ENCODE peak calls at places on chromosomes 4 and X, in nine cellular contexts. One of them, this sample, is unnamed.
A peak's percentile ranks its signal among the peaks of the same experiment; 100 is the strongest.

GRCh38 chr4:30943356-30943755 is 223.2 kb downstream of the PCDH7 start:
- DNase-seq in astrocyte of the spinal cord: peak; percentile 10
- DNase-seq in activated B cell treated with CpG ODN at 0.5 μM for 24 hours: no peak
- DNase-seq in GM12865: no peak
- DNase-seq in Caco-2: no peak
- DNase-seq in AG09309: no peak
- DNase-seq in cardiac fibroblast: peak; percentile 7
- DNase-seq in GM20000: no peak
- DNase-seq in CD8-positive, alpha-beta T cell: no peak
- DNase-seq in this sample: no peak

GRCh38 chr4:5752803-5753184 is 41.8 kb downstream of the EVC start:
- DNase-seq in astrocyte of the spinal cord: no peak
- DNase-seq in activated B cell treated with CpG ODN at 0.5 μM for 24 hours: no peak
- DNase-seq in GM12865: no peak
- DNase-seq in Caco-2: no peak
- DNase-seq in AG09309: no peak
- DNase-seq in cardiac fibroblast: no peak
- DNase-seq in GM20000: no peak
- DNase-seq in CD8-positive, alpha-beta T cell: no peak
- DNase-seq in this sample: no peak

GRCh38 chrX:153669174-153669890 is 4.3 kb downstream of the PNCK start:
- DNase-seq in astrocyte of the spinal cord: no peak
- DNase-seq in activated B cell treated with CpG ODN at 0.5 μM for 24 hours: peak; percentile 50
- DNase-seq in GM12865: peak; percentile 30
- DNase-seq in Caco-2: no peak
- DNase-seq in AG09309: no peak
- DNase-seq in cardiac fibroblast: peak; percentile 23
- DNase-seq in GM20000: peak; percentile 76
- DNase-seq in CD8-positive, alpha-beta T cell: no peak
- DNase-seq in this sample: peak; percentile 76

GRCh38 chr4:75598390-75598789 is 31.9 kb downstream of the CDKL2 start:
- DNase-seq in astrocyte of the spinal cord: peak; percentile 55
- DNase-seq in activated B cell treated with CpG ODN at 0.5 μM for 24 hours: no peak
- DNase-seq in GM12865: peak; percentile 41
- DNase-seq in Caco-2: no peak
- DNase-seq in AG09309: peak; percentile 31
- DNase-seq in cardiac fibroblast: peak; percentile 44
- DNase-seq in GM20000: peak; percentile 15
- DNase-seq in CD8-positive, alpha-beta T cell: no peak
- DNase-seq in this sample: peak; percentile 27

GRCh38 chrX:39897741-39898097 is 200.0 kb downstream of the BCOR start:
- DNase-seq in astrocyte of the spinal cord: no peak
- DNase-seq in activated B cell treated with CpG ODN at 0.5 μM for 24 hours: no peak
- DNase-seq in GM12865: no peak
- DNase-seq in Caco-2: no peak
- DNase-seq in AG09309: no peak
- DNase-seq in cardiac fibroblast: no peak
- DNase-seq in GM20000: no peak
- DNase-seq in CD8-positive, alpha-beta T cell: no peak
- DNase-seq in this sample: no peak

GRCh38 chr4:152187693-152188092 is 348.2 kb downstream of the FBXW7 start:
- DNase-seq in astrocyte of the spinal cord: peak; percentile 15
- DNase-seq in activated B cell treated with CpG ODN at 0.5 μM for 24 hours: no peak
- DNase-seq in GM12865: no peak
- DNase-seq in Caco-2: no peak
- DNase-seq in AG09309: peak; percentile 35
- DNase-seq in cardiac fibroblast: no peak
- DNase-seq in GM20000: no peak
- DNase-seq in CD8-positive, alpha-beta T cell: no peak
- DNase-seq in this sample: no peak

GRCh38 chrX:48966796-48967579 is 4.7 kb downstream of the KCND1 start:
- DNase-seq in astrocyte of the spinal cord: peak; percentile 38
- DNase-seq in activated B cell treated with CpG ODN at 0.5 μM for 24 hours: no peak
- DNase-seq in GM12865: no peak
- DNase-seq in Caco-2: no peak
- DNase-seq in AG09309: no peak
- DNase-seq in cardiac fibroblast: peak; percentile 26
- DNase-seq in GM20000: no peak
- DNase-seq in CD8-positive, alpha-beta T cell: no peak
- DNase-seq in this sample: no peak

GRCh38 chr4:129043523-129043922 is 49.8 kb downstream of the SCLT1 start:
- DNase-seq in astrocyte of the spinal cord: peak; percentile 29
- DNase-seq in activated B cell treated with CpG ODN at 0.5 μM for 24 hours: no peak
- DNase-seq in GM12865: no peak
- DNase-seq in Caco-2: peak; percentile 8
- DNase-seq in AG09309: peak; percentile 7
- DNase-seq in cardiac fibroblast: peak; percentile 61
- DNase-seq in GM20000: no peak
- DNase-seq in CD8-positive, alpha-beta T cell: no peak
- DNase-seq in this sample: no peak

GRCh38 chr4:1655081-1655480 is 29.0 kb downstream of the FAM53A start:
- DNase-seq in astrocyte of the spinal cord: no peak
- DNase-seq in activated B cell treated with CpG ODN at 0.5 μM for 24 hours: no peak
- DNase-seq in GM12865: no peak
- DNase-seq in Caco-2: no peak
- DNase-seq in AG09309: no peak
- DNase-seq in cardiac fibroblast: no peak
- DNase-seq in GM20000: no peak
- DNase-seq in CD8-positive, alpha-beta T cell: no peak
- DNase-seq in this sample: no peak

GRCh38 chrX:21004835-21005234 is 369.4 kb upstream of the CNKSR2 start:
- DNase-seq in astrocyte of the spinal cord: no peak
- DNase-seq in activated B cell treated with CpG ODN at 0.5 μM for 24 hours: no peak
- DNase-seq in GM12865: no peak
- DNase-seq in Caco-2: no peak
- DNase-seq in AG09309: no peak
- DNase-seq in cardiac fibroblast: no peak
- DNase-seq in GM20000: no peak
- DNase-seq in CD8-positive, alpha-beta T cell: no peak
- DNase-seq in this sample: no peak

GRCh38 chr4:172772781-172773180 is 395.8 kb upstream of the GALNT7 start:
- DNase-seq in astrocyte of the spinal cord: no peak
- DNase-seq in activated B cell treated with CpG ODN at 0.5 μM for 24 hours: no peak
- DNase-seq in GM12865: no peak
- DNase-seq in Caco-2: no peak
- DNase-seq in AG09309: no peak
- DNase-seq in cardiac fibroblast: no peak
- DNase-seq in GM20000: no peak
- DNase-seq in CD8-positive, alpha-beta T cell: no peak
- DNase-seq in this sample: no peak

GRCh38 chr4:137032242-137032641 is 500.1 kb downstream of the PCDH18 start:
- DNase-seq in astrocyte of the spinal cord: no peak
- DNase-seq in activated B cell treated with CpG ODN at 0.5 μM for 24 hours: no peak
- DNase-seq in GM12865: no peak
- DNase-seq in Caco-2: no peak
- DNase-seq in AG09309: no peak
- DNase-seq in cardiac fibroblast: peak; percentile 16
- DNase-seq in GM20000: no peak
- DNase-seq in CD8-positive, alpha-beta T cell: no peak
- DNase-seq in this sample: no peak

GRCh38 chr4:80307774-80308465 is 27.6 kb upstream of the CFAP299 start:
- DNase-seq in astrocyte of the spinal cord: peak; percentile 59
- DNase-seq in activated B cell treated with CpG ODN at 0.5 μM for 24 hours: no peak
- DNase-seq in GM12865: no peak
- DNase-seq in Caco-2: no peak
- DNase-seq in AG09309: peak; percentile 28
- DNase-seq in cardiac fibroblast: peak; percentile 52
- DNase-seq in GM20000: no peak
- DNase-seq in CD8-positive, alpha-beta T cell: no peak
- DNase-seq in this sample: no peak

GRCh38 chrX:133544778-133545177 is 129.5 kb upstream of the GPC4 start:
- DNase-seq in astrocyte of the spinal cord: no peak
- DNase-seq in activated B cell treated with CpG ODN at 0.5 μM for 24 hours: no peak
- DNase-seq in GM12865: no peak
- DNase-seq in Caco-2: no peak
- DNase-seq in AG09309: no peak
- DNase-seq in cardiac fibroblast: no peak
- DNase-seq in GM20000: no peak
- DNase-seq in CD8-positive, alpha-beta T cell: no peak
- DNase-seq in this sample: no peak

GRCh38 chrX:41707218-41707617 is 16.8 kb upstream of the GPR82 start:
- DNase-seq in astrocyte of the spinal cord: no peak
- DNase-seq in activated B cell treated with CpG ODN at 0.5 μM for 24 hours: no peak
- DNase-seq in GM12865: no peak
- DNase-seq in Caco-2: no peak
- DNase-seq in AG09309: no peak
- DNase-seq in cardiac fibroblast: no peak
- DNase-seq in GM20000: no peak
- DNase-seq in CD8-positive, alpha-beta T cell: no peak
- DNase-seq in this sample: no peak

GRCh38 chrX:16060252-16060651 is 63.1 kb upstream of the GRPR start:
- DNase-seq in astrocyte of the spinal cord: no peak
- DNase-seq in activated B cell treated with CpG ODN at 0.5 μM for 24 hours: no peak
- DNase-seq in GM12865: no peak
- DNase-seq in Caco-2: no peak
- DNase-seq in AG09309: no peak
- DNase-seq in cardiac fibroblast: no peak
- DNase-seq in GM20000: no peak
- DNase-seq in CD8-positive, alpha-beta T cell: no peak
- DNase-seq in this sample: no peak

GRCh38 chrX:115897956-115898355 is 272.6 kb upstream of the AGTR2 start:
- DNase-seq in astrocyte of the spinal cord: no peak
- DNase-seq in activated B cell treated with CpG ODN at 0.5 μM for 24 hours: no peak
- DNase-seq in GM12865: no peak
- DNase-seq in Caco-2: no peak
- DNase-seq in AG09309: no peak
- DNase-seq in cardiac fibroblast: no peak
- DNase-seq in GM20000: no peak
- DNase-seq in CD8-positive, alpha-beta T cell: no peak
- DNase-seq in this sample: no peak

GRCh38 chrX:115898382-115899001 is 272.1 kb upstream of the AGTR2 start:
- DNase-seq in astrocyte of the spinal cord: peak; percentile 35
- DNase-seq in activated B cell treated with CpG ODN at 0.5 μM for 24 hours: peak; percentile 21
- DNase-seq in GM12865: peak; percentile 21
- DNase-seq in Caco-2: no peak
- DNase-seq in AG09309: no peak
- DNase-seq in cardiac fibroblast: no peak
- DNase-seq in GM20000: peak; percentile 5
- DNase-seq in CD8-positive, alpha-beta T cell: no peak
- DNase-seq in this sample: peak; percentile 59

GRCh38 chrX:115902995-115903394 is 267.5 kb upstream of the AGTR2 start:
- DNase-seq in astrocyte of the spinal cord: no peak
- DNase-seq in activated B cell treated with CpG ODN at 0.5 μM for 24 hours: no peak
- DNase-seq in GM12865: no peak
- DNase-seq in Caco-2: no peak
- DNase-seq in AG09309: no peak
- DNase-seq in cardiac fibroblast: no peak
- DNase-seq in GM20000: no peak
- DNase-seq in CD8-positive, alpha-beta T cell: no peak
- DNase-seq in this sample: no peak

GRCh38 chrX:115900425-115900824 is 270.1 kb upstream of the AGTR2 start:
- DNase-seq in astrocyte of the spinal cord: no peak
- DNase-seq in activated B cell treated with CpG ODN at 0.5 μM for 24 hours: no peak
- DNase-seq in GM12865: no peak
- DNase-seq in Caco-2: no peak
- DNase-seq in AG09309: no peak
- DNase-seq in cardiac fibroblast: no peak
- DNase-seq in GM20000: peak; percentile 0
- DNase-seq in CD8-positive, alpha-beta T cell: no peak
- DNase-seq in this sample: no peak

DNA sequence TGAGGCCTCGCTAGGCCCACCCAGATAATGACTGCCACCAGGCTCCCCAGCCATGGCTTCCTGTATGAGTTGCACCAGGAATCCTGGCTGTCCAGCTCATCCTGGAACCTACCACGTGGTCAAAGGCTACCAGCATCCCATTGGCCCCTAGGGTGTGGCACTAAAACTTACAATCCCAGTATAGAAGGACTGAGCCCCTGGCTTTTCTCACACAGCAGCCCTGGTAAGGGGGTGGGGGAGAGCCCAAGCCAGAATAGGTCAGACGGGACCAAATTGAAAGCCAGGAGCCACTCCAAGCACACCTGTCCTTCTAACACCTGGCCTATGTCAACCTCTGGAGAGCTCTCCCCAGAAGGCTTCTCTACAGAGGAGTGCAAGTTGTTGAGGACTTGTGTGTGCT is 269.3 kb upstream of the AGTR2 start:
- DNase-seq in astrocyte of the spinal cord: no peak
- DNase-seq in activated B cell treated with CpG ODN at 0.5 μM for 24 hours: no peak
- DNase-seq in GM12865: no peak
- DNase-seq in Caco-2: no peak
- DNase-seq in AG09309: no peak
- DNase-seq in cardiac fibroblast: no peak
- DNase-seq in GM20000: peak; percentile 0
- DNase-seq in CD8-positive, alpha-beta T cell: no peak
- DNase-seq in this sample: no peak
- TF ChIP-seq CTCF in astrocyte of the spinal cord: no peak
- TF ChIP-seq CTCF in activated B cell treated with CpG ODN at 0.5 μM for 24 hours: no peak
- TF ChIP-seq CTCF in GM12865: no peak
- TF ChIP-seq CTCF in Caco-2: no peak
- TF ChIP-seq CTCF in AG09309: no peak
- TF ChIP-seq CTCF in cardiac fibroblast: no peak
- TF ChIP-seq CTCF in GM20000: no peak
- TF ChIP-seq CTCF in CD8-positive, alpha-beta T cell: no peak
- TF ChIP-seq CTCF in this sample: no peak

GRCh38 chr4:144288011-144288903 is 147.7 kb upstream of the GYPA start:
- DNase-seq in astrocyte of the spinal cord: peak; percentile 15
- DNase-seq in activated B cell treated with CpG ODN at 0.5 μM for 24 hours: no peak
- DNase-seq in GM12865: peak; percentile 58
- DNase-seq in Caco-2: no peak
- DNase-seq in AG09309: no peak
- DNase-seq in cardiac fibroblast: no peak
- DNase-seq in GM20000: no peak
- DNase-seq in CD8-positive, alpha-beta T cell: no peak
- DNase-seq in this sample: no peak
- TF ChIP-seq CTCF in astrocyte of the spinal cord: no peak
- TF ChIP-seq CTCF in activated B cell treated with CpG ODN at 0.5 μM for 24 hours: no peak
- TF ChIP-seq CTCF in GM12865: no peak
- TF ChIP-seq CTCF in Caco-2: no peak
- TF ChIP-seq CTCF in AG09309: no peak
- TF ChIP-seq CTCF in cardiac fibroblast: no peak
- TF ChIP-seq CTCF in GM20000: no peak
- TF ChIP-seq CTCF in CD8-positive, alpha-beta T cell: no peak
- TF ChIP-seq CTCF in this sample: no peak

DNA sequence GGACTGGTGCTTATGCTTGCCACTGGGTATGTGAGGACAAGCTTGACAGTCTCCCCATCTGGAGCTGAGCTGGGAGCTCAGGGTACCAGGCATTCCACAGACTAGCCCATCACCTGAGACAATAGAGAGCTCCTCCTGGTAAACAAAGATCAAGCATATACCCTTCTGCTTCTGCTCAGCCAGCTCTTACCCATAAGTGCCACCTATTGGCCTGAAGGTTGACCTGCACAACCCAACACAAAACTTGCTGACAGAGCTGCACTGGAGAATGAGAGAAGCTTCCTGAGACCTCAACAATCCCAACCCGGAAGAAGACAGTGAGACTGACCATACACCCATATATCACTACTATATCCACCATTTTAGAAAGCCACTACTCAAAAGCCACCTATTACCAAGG is 1049.2 kb upstream of the INTU start:
- DNase-seq in astrocyte of the spinal cord: no peak
- DNase-seq in activated B cell treated with CpG ODN at 0.5 μM for 24 hours: no peak
- DNase-seq in GM12865: peak; percentile 25
- DNase-seq in Caco-2: peak; percentile 16
- DNase-seq in AG09309: no peak
- DNase-seq in cardiac fibroblast: peak; percentile 12
- DNase-seq in GM20000: no peak
- DNase-seq in CD8-positive, alpha-beta T cell: no peak
- DNase-seq in this sample: no peak
- TF ChIP-seq CTCF in astrocyte of the spinal cord: peak; percentile 29
- TF ChIP-seq CTCF in activated B cell treated with CpG ODN at 0.5 μM for 24 hours: no peak
- TF ChIP-seq CTCF in GM12865: peak; percentile 24
- TF ChIP-seq CTCF in Caco-2: no peak
- TF ChIP-seq CTCF in AG09309: peak; percentile 37
- TF ChIP-seq CTCF in cardiac fibroblast: peak; percentile 45
- TF ChIP-seq CTCF in GM20000: no peak
- TF ChIP-seq CTCF in CD8-positive, alpha-beta T cell: no peak
- TF ChIP-seq CTCF in this sample: peak; percentile 34

GRCh38 chrX:70436380-70436779 is 8.3 kb upstream of the DLG3 start:
- DNase-seq in astrocyte of the spinal cord: no peak
- DNase-seq in activated B cell treated with CpG ODN at 0.5 μM for 24 hours: no peak
- DNase-seq in GM12865: no peak
- DNase-seq in Caco-2: no peak
- DNase-seq in AG09309: no peak
- DNase-seq in cardiac fibroblast: peak; percentile 8
- DNase-seq in GM20000: no peak
- DNase-seq in CD8-positive, alpha-beta T cell: no peak
- DNase-seq in this sample: peak; percentile 28
- TF ChIP-seq CTCF in astrocyte of the spinal cord: peak; percentile 17
- TF ChIP-seq CTCF in activated B cell treated with CpG ODN at 0.5 μM for 24 hours: no peak
- TF ChIP-seq CTCF in GM12865: peak; percentile 11
- TF ChIP-seq CTCF in Caco-2: no peak
- TF ChIP-seq CTCF in AG09309: no peak
- TF ChIP-seq CTCF in cardiac fibroblast: peak; percentile 13
- TF ChIP-seq CTCF in GM20000: no peak
- TF ChIP-seq CTCF in CD8-positive, alpha-beta T cell: no peak
- TF ChIP-seq CTCF in this sample: peak; percentile 6